ENCODE peak calls at places on chromosome 18, in four cellular contexts. One of them, this sample, is unnamed.

GRCh38 chr18:53698907-53699306 is 525.6 kb downstream of the MBD2 start:
- DNase-seq in GM12864: no peak
- DNase-seq in cardiac muscle cell: peak; percentile 61
- DNase-seq in hepatocyte: peak; percentile 68
- DNase-seq in this sample: peak; percentile 29

GRCh38 chr18:12283256-12283655 is 24.8 kb upstream of the TUBB6 start:
- DNase-seq in hepatocyte: no peak
- DNase-seq in GM12864: no peak
- DNase-seq in cardiac muscle cell: peak; percentile 33
- DNase-seq in this sample: no peak

GRCh38 chr18:36511791-36512352 is 214.4 kb downstream of the FHOD3 start:
- DNase-seq in cardiac muscle cell: peak; percentile 80
- DNase-seq in GM12864: no peak
- DNase-seq in hepatocyte: no peak
- DNase-seq in this sample: no peak

GRCh38 chr18:78973357-78974083 is 6.1 kb upstream of the SALL3 start:
- DNase-seq in cardiac muscle cell: no peak
- DNase-seq in GM12864: no peak
- DNase-seq in hepatocyte: no peak
- DNase-seq in this sample: no peak

GRCh38 chr18:53911200-53911599 is 313.3 kb downstream of the MBD2 start:
- DNase-seq in cardiac muscle cell: no peak
- DNase-seq in hepatocyte: no peak
- DNase-seq in GM12864: no peak
- DNase-seq in this sample: no peak

GRCh38 chr18:70380915-70381896 is 92.4 kb downstream of the SOCS6 start:
- DNase-seq in cardiac muscle cell: no peak
- DNase-seq in GM12864: no peak
- DNase-seq in hepatocyte: peak; percentile 34
- DNase-seq in this sample: peak; percentile 42

GRCh38 chr18:57951999-57952774 is 91.8 kb upstream of the NEDD4L start:
- DNase-seq in GM12864: no peak
- DNase-seq in cardiac muscle cell: no peak
- DNase-seq in hepatocyte: no peak
- DNase-seq in this sample: no peak

GRCh38 chr18:13290856-13291271 is 72.3 kb downstream of the LDLRAD4 start:
- DNase-seq in hepatocyte: no peak
- DNase-seq in GM12864: no peak
- DNase-seq in cardiac muscle cell: no peak
- DNase-seq in this sample: no peak

GRCh38 chr18:649341-649740 is 8.1 kb upstream of the TYMS start:
- DNase-seq in cardiac muscle cell: no peak
- DNase-seq in hepatocyte: no peak
- DNase-seq in GM12864: no peak
- DNase-seq in this sample: no peak

GRCh38 chr18:71808576-71808975 is 735.6 kb downstream of the CBLN2 start:
- DNase-seq in GM12864: no peak
- DNase-seq in cardiac muscle cell: no peak
- DNase-seq in hepatocyte: no peak
- DNase-seq in this sample: no peak

This sample was measured in neural crest cell.